ENCODE peak calls at places on chromosomes 4 and X, in five cellular contexts. T is spleen, O is GM23338, V is body of pancreas, X is neural progenitor cell. W is an unnamed sample. For H3K27me3, the result is how much of the 10 kb centered on the place peaks cover.

GRCh38 chrX:145609951-145610511 is 207.6 kb upstream of the SLITRK2 start:
- DNase-seq in T (no peak), O (no peak), V (no peak), X (no peak), W (no peak)

GRCh38 chrX:129654652-129655546 is at the start of gene APLN:
- DNase-seq in T (no peak), O (peak), V (no peak), X (peak), W (peak)

GRCh38 chr4:94641702-94642560 is 115.8 kb upstream of the BMPR1B start:
- DNase-seq in T (no peak), O (no peak), V (no peak), X (no peak), W (no peak)

GRCh38 chrX:130091976-130092522 is 18.2 kb downstream of the ELF4 start:
- DNase-seq in T (peak), O (peak), V (no peak), X (no peak), W (peak)

GRCh38 chr4:100295792-100296191 is 105.5 kb upstream of the DDIT4L start:
- DNase-seq in T (no peak), O (no peak), V (no peak), X (no peak), W (no peak)

GRCh38 chr4:113781439-113782040 is 20.0 kb upstream of the CAMK2D start:
- DNase-seq in T (no peak), O (peak), V (no peak), X (peak), W (no peak)

GRCh38 chrX:77446029-77446585 is 1.1 kb upstream of the FGF16 start:
- DNase-seq in T (no peak), O (peak), V (peak), X (peak), W (no peak)

GRCh38 chrX:74250574-74250973 is 53.4 kb upstream of the ZCCHC13 start:
- DNase-seq in T (no peak), O (no peak), V (no peak), X (no peak), W (no peak)

GRCh38 chr4:26870576-26871260 is 10.1 kb downstream of the STIM2 start:
- DNase-seq in T (no peak), O (no peak), V (no peak), X (no peak), W (no peak)

GRCh38 chr4:186719925-186720694 is 3.5 kb downstream of the FAT1 start:
- DNase-seq in T (no peak), O (peak), V (no peak), X (peak), W (no peak)

GRCh38 chr4:39045791-39046221 is 13.6 kb upstream of the TMEM156 start:
- DNase-seq in T (no peak), O (no peak), V (no peak), X (no peak), W (no peak)

DNA sequence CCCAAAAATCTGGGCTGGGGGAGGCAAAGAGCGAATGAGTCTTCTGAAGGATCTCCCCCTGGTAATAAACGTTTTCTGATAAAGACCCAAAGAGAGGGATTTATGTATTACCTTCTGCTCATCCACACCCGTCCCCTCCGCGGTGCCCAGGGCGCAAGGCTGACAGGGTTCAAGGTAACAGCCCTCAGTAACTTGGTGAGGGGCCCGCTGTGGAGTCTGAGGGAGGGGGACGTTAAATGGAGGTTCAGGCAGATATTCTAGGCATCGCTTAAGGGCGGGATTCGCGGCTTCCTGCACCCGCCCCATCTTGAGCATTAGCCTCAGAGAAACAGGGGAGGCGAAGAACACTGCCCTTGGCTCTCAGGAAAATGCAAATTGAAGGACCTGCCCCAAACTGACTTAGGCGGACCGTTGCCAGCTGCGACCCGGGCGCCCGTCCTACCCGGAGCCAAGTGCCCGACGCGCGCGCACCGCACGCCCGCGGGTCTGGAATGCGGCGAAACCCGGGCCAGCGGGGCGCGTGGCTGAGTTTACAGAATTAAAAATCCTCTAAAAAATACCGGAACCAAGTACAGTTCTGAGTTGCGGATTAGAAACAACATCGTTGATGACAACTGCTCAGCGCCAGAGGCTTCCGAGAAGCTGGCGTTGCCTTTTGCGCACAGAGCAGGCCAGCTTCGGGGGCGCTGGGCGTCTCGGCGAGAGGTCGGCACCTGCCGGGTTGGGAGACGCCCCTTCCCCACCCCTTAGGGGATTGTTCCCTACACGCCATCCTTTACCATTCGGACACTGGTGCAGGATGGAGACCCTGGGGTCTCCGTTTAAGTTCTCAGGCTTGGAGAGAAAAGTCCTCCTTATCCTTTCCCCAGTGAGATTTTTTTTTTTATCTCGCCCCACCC is 2.8 kb downstream of the HELT start:
- DNase-seq in T (no peak), O (peak), V (no peak), X (peak), W (no peak)
- H3K27me3 ChIP-seq in T (half or more), O (half or more), V (under half), X (half or more), W (under half)

DNA sequence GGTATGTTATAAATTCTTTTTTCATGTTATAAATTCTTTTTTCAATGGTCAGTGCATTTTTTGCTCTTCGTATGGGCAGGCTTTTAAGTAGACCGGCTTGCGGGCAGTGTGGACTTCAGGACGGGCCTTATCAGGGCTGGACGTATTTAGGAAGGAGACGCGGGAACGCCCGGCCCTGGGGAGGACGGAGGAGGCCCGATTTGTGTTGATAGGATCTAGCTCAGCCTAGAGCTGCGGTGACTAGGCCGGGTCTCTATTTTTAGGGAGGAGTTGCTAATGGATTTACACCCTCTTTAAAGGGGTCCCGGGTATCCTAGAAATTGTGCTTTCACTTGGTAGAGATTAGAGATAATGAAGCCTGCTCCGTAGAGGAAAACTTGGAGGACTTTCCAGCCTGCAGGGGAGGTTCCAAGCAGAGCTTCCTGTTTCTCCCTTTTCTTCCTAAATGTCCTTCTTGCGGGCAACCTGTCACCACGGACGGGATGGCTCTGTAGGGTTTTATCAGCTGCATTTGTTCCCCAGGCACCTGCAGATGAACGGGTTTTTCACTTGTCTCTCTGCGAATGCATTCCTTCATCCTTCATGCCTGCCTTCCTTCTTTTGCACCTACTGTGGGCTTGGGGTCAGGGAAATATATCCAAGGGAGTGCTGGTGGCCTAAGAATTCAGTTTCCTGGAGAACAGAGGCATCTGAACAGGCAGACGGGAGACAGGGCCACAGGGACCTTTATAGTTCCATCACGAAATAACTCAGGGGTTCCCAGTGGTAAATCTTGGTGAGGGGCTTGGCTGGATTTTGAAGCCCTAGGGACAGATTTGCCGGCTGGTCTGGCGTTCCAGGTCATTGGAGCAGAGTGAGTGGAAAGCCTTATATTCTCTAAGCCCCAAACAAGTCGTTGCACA is 1.4 kb downstream of the CD99 start:
- DNase-seq in T (peak), O (peak), V (peak), X (peak), W (peak)
- H3K27me3 ChIP-seq in T (under half), O (half or more), V (under half), X (under half), W (under half)

GRCh38 chr4:81109356-81109755 is 78.8 kb downstream of the BMP3 start:
- DNase-seq in T (no peak), O (no peak), V (no peak), X (no peak), W (no peak)
- H3K27me3 ChIP-seq in T (under half), O (under half), V (under half), X (under half), W (under half)

GRCh38 chr4:15778191-15778741 is at the start of gene CD38:
- DNase-seq in T (peak), O (peak), V (no peak), X (peak), W (peak)
- H3K27me3 ChIP-seq in T (under half), O (half or more), V (under half), X (half or more), W (under half)

GRCh38 chrX:122363112-122363511 is 821.0 kb upstream of the GRIA3 start:
- DNase-seq in T (peak), O (peak), V (no peak), X (no peak), W (no peak)
- H3K27me3 ChIP-seq in T (under half), O (under half), V (under half), X (under half), W (under half)

GRCh38 chr4:13524504-13525243 is 19.6 kb downstream of the NKX3-2 start:
- DNase-seq in T (peak), O (peak), V (no peak), X (no peak), W (no peak)
- H3K27me3 ChIP-seq in T (half or more), O (half or more), V (under half), X (half or more), W (under half)

DNA sequence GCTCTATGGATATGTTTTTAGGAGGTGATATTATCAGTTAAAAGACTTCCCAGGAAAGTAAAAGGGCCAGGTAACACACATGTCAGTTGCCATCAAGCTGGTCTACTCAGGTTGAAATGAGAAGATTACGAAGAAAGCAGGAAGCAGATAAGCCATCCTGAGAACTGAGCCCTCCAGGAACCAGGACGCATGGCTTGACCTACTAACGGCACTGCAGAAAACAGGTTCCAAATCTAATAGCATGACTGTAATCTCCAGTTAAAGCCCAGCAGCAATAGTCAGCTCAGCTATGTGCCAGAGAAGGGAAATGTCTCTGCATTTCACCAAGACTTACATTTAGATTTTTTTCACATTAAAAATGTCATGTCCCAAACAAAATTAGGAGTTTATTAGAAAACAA is 77.9 kb downstream of the APBB2 start:
- DNase-seq in T (no peak), O (no peak), V (no peak), X (no peak), W (no peak)
- H3K27me3 ChIP-seq in T (under half), O (under half), V (under half), X (under half), W (under half)

DNA sequence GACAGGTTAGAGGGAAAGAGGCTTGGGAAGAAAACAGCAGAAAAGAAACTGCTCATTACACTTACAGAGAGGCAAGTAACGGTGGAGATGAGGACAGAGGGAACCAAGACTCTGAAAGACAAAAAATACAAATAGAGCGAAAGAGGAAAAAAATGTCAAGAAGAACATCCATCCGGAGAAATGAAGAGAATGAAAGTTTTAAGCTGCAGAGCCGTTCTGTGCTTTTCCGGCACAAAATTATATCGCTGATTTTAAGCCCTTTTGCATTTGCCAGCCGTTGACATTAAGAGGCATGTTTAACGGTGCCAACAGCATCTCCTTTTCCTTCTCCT is 236 bp downstream of the PCDH10 start:
- DNase-seq in T (no peak), O (no peak), V (no peak), X (no peak), W (no peak)
- H3K27me3 ChIP-seq in T (half or more), O (half or more), V (under half), X (half or more), W (under half)

DNA sequence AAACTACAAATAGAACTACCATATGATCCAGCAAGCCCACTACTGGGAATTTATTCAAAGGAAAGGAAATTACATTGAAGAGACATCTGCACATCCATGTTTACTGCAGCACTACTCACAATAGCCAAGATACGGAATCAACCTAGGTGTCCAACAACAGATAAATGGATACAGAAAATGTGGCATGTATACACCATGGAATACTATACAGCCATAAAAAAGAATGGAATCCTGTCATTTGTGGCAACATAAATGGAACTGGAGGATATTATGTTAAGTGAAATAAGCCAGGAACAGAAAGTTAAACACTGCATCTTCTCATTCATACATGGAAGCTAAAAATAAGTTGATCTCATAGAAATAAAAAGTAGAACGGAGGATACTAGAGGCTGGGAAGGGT is 58.1 kb downstream of the RPS3A start:
- DNase-seq in T (no peak), O (no peak), V (no peak), X (no peak), W (no peak)
- H3K27me3 ChIP-seq in T (under half), O (under half), V (under half), X (under half), W (under half)

GRCh38 chrX:68881911-68882310 is 53.1 kb downstream of the EFNB1 start:
- DNase-seq in T (no peak), O (no peak), V (no peak), X (no peak), W (no peak)

GRCh38 chrX:68883800-68884199 is 55.0 kb downstream of the EFNB1 start:
- DNase-seq in T (no peak), O (no peak), V (no peak), X (no peak), W (no peak)

GRCh38 chrX:68877606-68878005 is 48.8 kb downstream of the EFNB1 start:
- DNase-seq in T (no peak), O (no peak), V (no peak), X (no peak), W (no peak)

GRCh38 chrX:68878977-68879376 is 50.2 kb downstream of the EFNB1 start:
- DNase-seq in T (no peak), O (no peak), V (no peak), X (no peak), W (no peak)

DNA sequence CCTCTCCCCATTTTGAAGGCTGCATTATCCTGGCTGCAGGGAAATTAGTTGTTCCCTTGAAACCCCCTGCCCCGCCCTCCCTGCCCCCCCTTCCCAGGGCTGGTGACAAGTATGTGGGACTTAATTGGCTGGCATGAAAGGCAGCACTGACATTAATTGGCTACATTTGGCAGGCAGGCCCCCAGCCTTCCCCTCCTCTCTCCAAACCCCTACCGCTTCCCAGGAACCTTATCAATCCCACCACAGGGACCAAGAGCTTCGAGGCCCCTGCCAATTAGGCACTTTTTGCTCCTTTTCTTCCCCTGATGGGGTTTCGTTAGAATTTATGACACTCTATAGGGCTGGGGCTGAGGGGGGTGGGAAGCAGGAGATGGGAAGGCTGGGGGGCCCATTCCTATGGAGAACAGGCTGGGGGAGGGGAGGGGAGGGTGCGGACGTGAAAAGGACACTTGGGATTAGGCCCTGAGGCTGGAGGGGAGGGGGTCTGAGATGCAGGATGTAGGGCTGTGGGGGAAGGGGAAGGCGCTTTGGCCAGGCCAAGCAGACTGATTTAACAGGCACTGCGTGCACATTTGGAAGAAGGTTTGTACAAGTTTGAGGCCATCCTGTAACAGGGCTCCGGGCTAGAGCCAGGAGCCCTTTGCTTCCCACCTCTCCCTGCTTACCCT is 52.2 kb downstream of the EFNB1 start:
- DNase-seq in T (no peak), O (peak), V (no peak), X (peak), W (no peak)
- H3K27me3 ChIP-seq in T (under half), O (under half), V (under half), X (under half), W (under half)